ENCODE peak calls at places on chromosome 14, in seven cellular contexts. G is hepatocyte, N is tibial nerve, A is kidney, S is fibroblast of mammary gland, T is fibroblast of villous mesenchyme, L is fibroblast of lung. X is an unnamed sample.

GRCh38 chr14:75147423-75148071 is 20.7 kb upstream of the NEK9 start:
- DNase-seq in G (peak), N (peak), A (peak), S (peak), T (peak), L (peak), X (peak)

GRCh38 chr14:35257809-35258208 is 34.4 kb upstream of the PSMA6 start:
- DNase-seq in G (no peak), N (no peak), A (no peak), S (peak), T (no peak), L (peak), X (peak)

GRCh38 chr14:60655114-60655897 is 6.0 kb upstream of the SIX1 start:
- DNase-seq in G (peak), N (no peak), A (peak), S (no peak), T (no peak), L (no peak), X (no peak)

GRCh38 chr14:33375781-33376180 is 437.1 kb downstream of the NPAS3 start:
- DNase-seq in G (no peak), N (no peak), A (no peak), S (peak), T (peak), L (no peak), X (peak)

GRCh38 chr14:24630872-24631477 is 3.0 kb downstream of the GZMB start:
- DNase-seq in G (peak), N (no peak), A (no peak), S (peak), T (peak), L (peak), X (peak)

GRCh38 chr14:69716483-69717187 is 50.3 kb upstream of the SRSF5 start:
- DNase-seq in G (peak), N (no peak), A (no peak), S (peak), T (peak), L (peak), X (peak)

GRCh38 chr14:37263656-37264236 is 66.0 kb downstream of the MIPOL1 start:
- DNase-seq in G (no peak), N (no peak), A (no peak), S (no peak), T (peak), L (peak), X (no peak)

GRCh38 chr14:76828339-76829015 is 2.3 kb downstream of the LRRC74A start:
- DNase-seq in G (no peak), N (no peak), A (no peak), S (no peak), T (no peak), L (no peak), X (peak)

GRCh38 chr14:74956280-74957072 is 1.1 kb upstream of the PGF start:
- DNase-seq in G (no peak), N (no peak), A (no peak), S (no peak), T (no peak), L (no peak), X (no peak)

DNA sequence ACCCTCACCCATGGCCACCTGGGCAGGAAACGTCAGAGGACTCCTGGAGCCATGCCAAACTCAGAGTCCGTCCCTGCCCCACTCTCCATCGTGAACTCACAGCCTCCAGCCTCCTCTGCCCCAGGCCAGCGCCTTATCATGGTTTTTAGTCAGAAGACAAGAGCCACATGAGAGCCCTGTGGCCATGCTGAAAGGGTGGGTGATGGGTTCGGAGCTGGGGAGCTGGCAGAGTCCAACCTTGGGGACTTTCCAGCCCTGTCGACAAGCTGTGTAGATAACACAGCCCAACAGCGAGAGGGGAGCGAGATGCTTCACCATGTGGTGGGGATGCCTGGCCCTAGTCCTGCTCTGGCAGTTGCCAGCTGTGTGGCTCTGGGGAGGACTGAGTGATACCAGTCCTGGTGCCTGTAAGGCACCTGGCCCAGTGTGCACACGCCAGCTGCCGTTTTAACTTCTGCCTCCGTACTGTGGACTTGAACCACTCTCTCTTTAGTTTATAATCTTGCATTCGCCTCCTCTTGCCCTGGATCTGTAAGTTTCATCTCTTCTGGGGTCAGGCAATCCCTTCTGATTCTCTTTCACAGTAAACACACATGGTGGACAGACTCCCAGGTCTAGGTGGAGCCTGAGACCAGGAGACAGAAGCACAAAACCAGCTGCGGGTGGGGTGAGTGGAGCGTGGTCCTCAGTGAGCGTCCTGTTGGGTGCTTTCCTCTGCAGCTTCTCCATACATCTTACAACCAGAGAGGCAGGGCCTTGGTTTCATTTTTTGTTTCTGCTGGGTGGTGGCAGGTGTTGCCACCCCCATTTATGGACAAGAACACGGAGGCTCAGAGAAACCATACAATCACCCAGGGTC is 55.3 kb downstream of the RIN3 start:
- DNase-seq in G (no peak), N (no peak), A (no peak), S (no peak), T (no peak), L (no peak), X (peak)
- H3K4me3 ChIP-seq in G (no peak), N (no peak), A (no peak), S (no peak), T (no peak), L (no peak), X (no peak)

GRCh38 chr14:61753631-61754030 is 8.6 kb upstream of the SNAPC1 start:
- DNase-seq in G (peak), N (no peak), A (no peak), S (peak), T (no peak), L (no peak), X (peak)
- TF ChIP-seq CTCF in G (no peak), N (no peak), A (no peak), S (peak), T (peak), L (no peak), X (peak)

DNA sequence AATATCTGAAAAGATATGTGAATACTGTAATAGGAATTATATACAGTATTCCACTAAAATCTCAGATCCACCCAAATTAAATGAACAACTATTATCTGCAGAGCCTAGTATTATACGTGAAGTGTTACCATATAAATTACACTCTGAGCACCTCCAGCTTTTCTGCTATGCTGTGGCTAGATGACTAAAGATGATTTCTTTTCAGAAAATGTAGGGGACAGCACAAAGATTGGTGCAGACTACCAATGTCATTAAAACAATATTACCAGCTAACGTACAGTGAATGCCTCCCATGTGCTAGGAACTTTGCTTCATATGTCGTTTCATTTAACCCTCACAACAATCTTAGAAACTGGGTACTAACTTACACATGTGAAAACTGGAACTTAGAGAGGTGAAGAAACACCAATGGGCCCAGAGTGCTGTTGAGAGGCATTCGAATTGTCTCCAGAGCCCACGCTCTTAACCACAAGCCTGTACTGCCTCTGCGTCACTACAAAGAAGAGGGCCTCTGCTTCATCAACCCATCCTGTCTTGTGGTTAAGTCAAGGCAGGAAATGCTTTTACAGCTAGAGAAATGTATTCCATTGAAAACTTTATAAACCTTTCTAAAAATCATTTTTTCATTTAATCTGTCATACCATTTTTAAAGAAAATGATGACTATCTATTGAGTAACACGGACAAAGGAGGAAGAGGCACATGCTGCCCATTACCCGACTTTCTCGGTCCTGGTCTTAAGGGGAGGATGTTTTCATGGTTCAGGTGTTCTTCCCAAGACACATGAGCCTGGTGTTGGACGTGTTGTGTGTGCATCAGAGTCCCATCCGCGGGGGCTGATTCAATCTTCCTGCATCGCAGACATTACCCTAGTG is 1.3 kb downstream of the GPR65 start:
- DNase-seq in G (no peak), N (no peak), A (no peak), S (peak), T (no peak), L (no peak), X (peak)
- H3K4me3 ChIP-seq in G (no peak), N (peak), A (peak), S (no peak), T (no peak), L (no peak), X (no peak)

DNA sequence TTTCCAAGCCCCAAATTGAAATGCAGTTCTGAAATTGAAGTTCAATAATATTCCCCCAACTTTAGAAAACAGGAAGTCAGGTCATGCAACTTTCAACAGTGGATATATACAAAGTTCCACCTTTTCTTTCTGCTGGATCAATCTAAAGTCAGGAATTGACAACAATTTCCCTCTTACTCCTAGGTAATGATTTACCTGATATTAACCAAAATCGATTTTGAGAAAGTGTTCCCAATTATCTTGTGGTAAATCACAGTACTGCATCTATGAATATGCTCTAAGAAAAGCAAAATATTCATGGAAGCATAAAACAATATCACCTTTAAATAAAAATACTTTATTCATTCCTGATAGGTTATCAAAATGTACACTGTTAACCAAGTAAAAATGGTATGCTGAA is 28.4 kb downstream of the BDKRB1 start:
- DNase-seq in G (no peak), N (no peak), A (no peak), S (no peak), T (no peak), L (no peak), X (no peak)
- TF ChIP-seq CTCF in G (no peak), N (no peak), A (no peak), S (no peak), T (no peak), L (no peak), X (no peak)

DNA sequence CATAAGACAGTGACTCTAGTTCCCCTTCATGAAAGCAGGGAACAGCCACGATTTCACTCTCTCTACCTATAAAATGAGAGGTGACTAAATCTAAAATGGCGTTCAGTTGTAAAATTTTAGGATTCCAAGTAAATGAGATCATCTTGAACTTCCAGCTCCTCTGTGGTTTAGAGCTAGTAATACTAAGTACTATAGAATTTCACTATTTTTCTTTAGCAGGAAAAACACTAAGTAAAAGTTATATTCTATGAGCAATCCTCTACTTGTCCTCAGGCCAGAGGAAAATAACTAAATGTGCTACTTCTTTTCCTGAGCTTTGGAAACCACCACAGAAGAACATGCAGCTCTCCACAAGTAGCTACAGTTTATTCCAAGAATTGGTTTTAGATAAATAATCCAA is 55.6 kb downstream of the NIN start:
- DNase-seq in G (peak), N (no peak), A (no peak), S (peak), T (peak), L (peak), X (peak)
- H3K4me3 ChIP-seq in G (no peak), N (peak), A (no peak), S (no peak), T (no peak), L (peak), X (no peak)

DNA sequence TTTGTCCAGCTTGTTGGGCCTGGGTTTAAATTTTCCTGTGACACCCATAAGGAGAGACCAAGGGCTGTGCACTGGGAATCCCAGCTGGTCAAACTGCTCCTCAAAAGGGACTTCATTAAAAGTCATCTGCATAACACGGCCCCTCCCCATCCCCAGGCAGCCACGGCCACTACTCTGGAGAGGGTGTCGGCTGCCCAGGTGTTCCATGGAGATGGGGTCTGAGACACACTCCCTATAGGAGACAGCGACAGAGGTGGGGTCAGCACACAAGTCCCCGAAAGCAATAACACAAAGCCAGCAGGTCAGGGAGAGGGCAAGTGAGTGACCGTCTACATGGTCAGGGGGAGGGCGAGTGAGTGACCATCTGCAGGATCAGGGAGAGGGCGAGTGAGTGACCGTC is 75.6 kb upstream of the BCL11B start:
- DNase-seq in G (no peak), N (no peak), A (no peak), S (no peak), T (no peak), L (no peak), X (no peak)
- TF ChIP-seq CTCF in G (no peak), N (no peak), A (no peak), S (no peak), T (no peak), L (no peak), X (no peak)

GRCh38 chr14:101964297-101965144 is at the start of gene DYNC1H1:
- DNase-seq in G (peak), N (peak), A (peak), S (peak), T (peak), L (peak), X (peak)

GRCh38 chr14:101965145-101965531 is 765 bp downstream of the DYNC1H1 start:
- DNase-seq in G (peak), N (peak), A (peak), S (peak), T (peak), L (peak), X (peak)

GRCh38 chr14:101963052-101963451 is 1.3 kb upstream of the DYNC1H1 start:
- DNase-seq in G (no peak), N (no peak), A (no peak), S (no peak), T (no peak), L (no peak), X (no peak)

GRCh38 chr14:101962503-101962874 is 1.9 kb upstream of the DYNC1H1 start:
- DNase-seq in G (peak), N (peak), A (peak), S (peak), T (peak), L (peak), X (peak)

DNA sequence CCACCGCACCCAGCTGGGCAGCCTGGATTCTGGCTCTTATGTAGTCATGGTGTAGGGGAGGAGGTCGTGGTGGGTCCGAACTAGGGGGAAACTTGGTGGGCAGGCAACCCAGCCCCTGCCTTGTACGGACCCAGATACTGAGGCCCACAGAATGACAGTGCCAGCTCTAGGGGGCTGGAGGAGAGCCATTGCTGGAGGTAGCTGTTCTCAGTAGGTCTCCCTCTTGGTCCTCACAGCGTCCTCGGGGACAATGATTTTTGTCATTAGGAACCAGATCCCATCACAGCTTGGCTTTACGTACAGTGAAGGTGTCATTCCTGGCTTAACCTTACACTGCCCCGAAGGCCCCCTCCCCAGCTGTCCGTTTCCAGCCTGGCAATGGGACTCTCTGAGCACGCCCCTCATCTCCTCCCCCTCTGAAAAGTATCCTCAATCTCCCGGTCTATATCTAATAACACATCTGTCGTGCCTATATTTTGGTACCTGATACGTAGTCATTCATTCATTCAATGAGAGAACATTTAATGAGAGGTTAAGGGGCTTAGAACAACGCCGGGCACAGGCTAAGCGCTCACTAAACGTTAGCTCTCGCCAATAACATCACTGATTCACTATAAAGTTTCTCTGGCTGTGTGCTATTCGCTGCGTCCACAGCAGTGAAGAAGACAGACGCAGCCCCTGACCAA is 619 bp upstream of the DYNC1H1 start:
- DNase-seq in G (no peak), N (no peak), A (peak), S (no peak), T (no peak), L (no peak), X (no peak)
- H3K4me3 ChIP-seq in G (no peak), N (peak), A (peak), S (peak), T (no peak), L (peak), X (peak)

DNA sequence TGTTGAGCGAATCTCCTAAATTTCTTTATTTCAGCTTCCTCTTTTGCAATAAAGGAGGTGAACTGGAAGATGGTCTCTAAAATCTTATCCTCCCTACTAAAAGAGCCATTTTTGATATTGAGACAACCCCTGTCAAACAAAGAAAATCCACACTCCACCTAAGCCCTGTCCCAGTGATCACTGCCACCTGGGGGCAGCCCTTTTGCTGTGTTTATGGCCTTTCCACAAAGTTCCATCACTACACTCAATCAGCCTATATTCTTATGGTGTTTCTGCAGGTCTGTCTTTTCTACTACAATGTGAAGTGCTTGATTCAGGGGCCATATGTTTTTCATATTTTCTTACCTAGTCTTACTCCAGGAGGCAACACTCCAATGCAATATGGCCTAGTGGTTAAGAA is 163.7 kb downstream of the BMP4 start:
- DNase-seq in G (no peak), N (no peak), A (no peak), S (no peak), T (no peak), L (no peak), X (no peak)
- TF ChIP-seq CTCF in G (peak), N (no peak), A (no peak), S (peak), T (peak), L (no peak), X (peak)

DNA sequence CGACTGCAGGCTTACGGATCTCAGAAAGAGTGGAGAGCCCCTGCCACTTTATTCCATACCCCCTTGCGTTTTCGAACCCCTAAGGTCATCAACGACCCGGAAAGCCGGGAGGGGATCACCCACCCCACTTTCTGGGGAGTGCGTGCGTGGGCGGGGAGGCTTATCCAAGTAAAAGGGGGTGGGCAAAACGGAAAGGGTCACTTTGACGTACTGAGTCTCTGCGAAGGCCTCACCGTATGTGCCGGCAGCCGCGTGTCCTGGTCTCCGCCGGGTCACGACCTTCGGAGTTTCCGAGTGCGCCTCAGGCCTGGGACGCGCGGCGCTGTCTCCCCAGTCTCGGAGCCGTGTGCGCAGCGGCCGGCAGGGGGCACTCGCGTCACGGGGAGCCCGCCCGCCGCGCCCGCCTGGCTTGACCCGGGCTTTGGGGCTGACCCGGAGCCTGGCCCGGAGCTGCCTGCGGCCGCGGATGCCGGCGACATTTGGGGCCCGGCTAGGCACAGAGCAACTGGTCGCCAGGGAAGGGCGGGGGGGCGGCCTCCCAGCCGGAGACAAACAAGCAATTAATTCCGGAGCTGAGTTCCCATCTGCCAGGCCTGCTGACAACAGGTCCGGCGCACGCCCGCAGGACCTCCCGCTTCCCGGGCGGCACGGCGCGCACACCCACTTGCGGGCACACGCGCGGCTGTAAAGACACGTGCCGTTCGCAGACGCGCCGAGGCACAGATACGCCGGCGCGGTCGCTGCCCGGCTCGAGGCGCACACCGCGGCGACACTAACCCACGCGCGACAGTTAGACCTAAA is 890 bp upstream of the KIF26A start:
- DNase-seq in G (peak), N (peak), A (peak), S (peak), T (peak), L (peak), X (peak)
- H3K4me3 ChIP-seq in G (peak), N (peak), A (peak), S (no peak), T (peak), L (peak), X (no peak)

X was measured in cardiac fibroblast.